ENCODE peak calls at places on chromosomes 2 and 18, in seven cellular contexts. One of them, this sample, is unnamed.

GRCh38 chr2:98912221-98912851 is 23.7 kb downstream of the CRACDL start:
- DNase-seq in kidney tubule cell: peak; percentile 89
- DNase-seq in right atrium auricular region: no peak
- DNase-seq in small intestine: no peak
- DNase-seq in uterus: no peak
- DNase-seq in effector CD4-positive, alpha-beta T cell: no peak
- DNase-seq in GM04504: peak; percentile 50
- DNase-seq in this sample: no peak

GRCh38 chr18:62458868-62459716 is 63.7 kb upstream of the ZCCHC2 start:
- DNase-seq in kidney tubule cell: peak; percentile 19
- DNase-seq in right atrium auricular region: no peak
- DNase-seq in small intestine: no peak
- DNase-seq in uterus: no peak
- DNase-seq in effector CD4-positive, alpha-beta T cell: no peak
- DNase-seq in GM04504: no peak
- DNase-seq in this sample: no peak

GRCh38 chr2:240871071-240871958 is 2.7 kb downstream of the AGXT start:
- DNase-seq in kidney tubule cell: no peak
- DNase-seq in right atrium auricular region: no peak
- DNase-seq in small intestine: no peak
- DNase-seq in uterus: no peak
- DNase-seq in effector CD4-positive, alpha-beta T cell: no peak
- DNase-seq in GM04504: no peak
- DNase-seq in this sample: no peak

GRCh38 chr2:235776531-235776930 is 282.7 kb downstream of the AGAP1 start:
- DNase-seq in kidney tubule cell: no peak
- DNase-seq in right atrium auricular region: no peak
- DNase-seq in small intestine: no peak
- DNase-seq in uterus: no peak
- DNase-seq in effector CD4-positive, alpha-beta T cell: no peak
- DNase-seq in GM04504: no peak
- DNase-seq in this sample: no peak

GRCh38 chr18:8391068-8391467 is 218.2 kb upstream of the RAB12 start:
- DNase-seq in kidney tubule cell: no peak
- DNase-seq in right atrium auricular region: no peak
- DNase-seq in small intestine: no peak
- DNase-seq in uterus: no peak
- DNase-seq in effector CD4-positive, alpha-beta T cell: no peak
- DNase-seq in GM04504: no peak
- DNase-seq in this sample: no peak

GRCh38 chr2:11583840-11584529 is 50.1 kb downstream of the GREB1 start:
- DNase-seq in kidney tubule cell: peak; percentile 91
- DNase-seq in right atrium auricular region: peak; percentile 71
- DNase-seq in small intestine: peak; percentile 32
- DNase-seq in uterus: peak; percentile 94
- DNase-seq in effector CD4-positive, alpha-beta T cell: peak; percentile 19
- DNase-seq in GM04504: peak; percentile 83
- DNase-seq in this sample: peak; percentile 65

GRCh38 chr2:215454519-215454918 is 18.7 kb upstream of the FN1 start:
- DNase-seq in kidney tubule cell: peak; percentile 54
- DNase-seq in right atrium auricular region: no peak
- DNase-seq in small intestine: peak; percentile 50
- DNase-seq in uterus: no peak
- DNase-seq in effector CD4-positive, alpha-beta T cell: no peak
- DNase-seq in GM04504: no peak
- DNase-seq in this sample: no peak

GRCh38 chr2:8547284-8548064 is 134.4 kb upstream of the ID2 start:
- DNase-seq in kidney tubule cell: no peak
- DNase-seq in right atrium auricular region: no peak
- DNase-seq in small intestine: no peak
- DNase-seq in uterus: peak; percentile 10
- DNase-seq in effector CD4-positive, alpha-beta T cell: no peak
- DNase-seq in GM04504: no peak
- DNase-seq in this sample: no peak

This sample was measured in activated T-cell treated with anti-CD3 and anti-CD28 coated beads, Interleukin-2, amount 50 U/mL, for 4 hours.